ENCODE peak calls at places on chromosomes 11 and 22, in four cellular contexts. F, B, O and L are unnamed samples.

GRCh38 chr11:41461057-41461681 is 1.7 kb upstream of the LRRC4C start:
- DNase-seq in F (no peak), B (no peak), O (peak; percentile 41), L (no peak)

GRCh38 chr11:128195057-128195751 is 392.2 kb downstream of the ETS1 start:
- DNase-seq in F (no peak), B (no peak), O (no peak), L (no peak)

GRCh38 chr11:44904261-44905080 is 46.2 kb downstream of the TP53I11 start:
- DNase-seq in F (no peak), B (no peak), O (no peak), L (no peak)

GRCh38 chr22:36153756-36154155 is 6.8 kb downstream of the APOL3 start:
- DNase-seq in F (no peak), B (no peak), O (no peak), L (no peak)

GRCh38 chr11:15842345-15842744 is 514.0 kb downstream of the SOX6 start:
- DNase-seq in F (no peak), B (no peak), O (no peak), L (no peak)

GRCh38 chr22:47918276-47918928 is 1156.0 kb downstream of the TBC1D22A start:
- DNase-seq in F (no peak), B (no peak), O (no peak), L (no peak)

GRCh38 chr11:2088746-2089535 is 50.2 kb downstream of the IGF2 start:
- DNase-seq in F (no peak), B (no peak), O (no peak), L (peak; percentile 7)

GRCh38 chr22:36922097-36922608 is 8.7 kb downstream of the CSF2RB start:
- DNase-seq in F (no peak), B (no peak), O (peak; percentile 22), L (no peak)

GRCh38 chr11:114774599-114775365 is 96.5 kb downstream of the NXPE2 start:
- DNase-seq in F (peak; percentile 12), B (peak; percentile 56), O (peak; percentile 86), L (peak; percentile 82)

GRCh38 chr11:26709057-26709456 is 12.8 kb downstream of the SLC5A12 start:
- DNase-seq in F (no peak), B (no peak), O (no peak), L (no peak)

GRCh38 chr22:36986242-36986821 is 32.9 kb downstream of the TST start:
- DNase-seq in F (peak; percentile 41), B (peak; percentile 78), O (no peak), L (peak; percentile 65)

GRCh38 chr22:28929197-28929596 is 45.8 kb downstream of the ZNRF3 start:
- DNase-seq in F (no peak), B (no peak), O (no peak), L (no peak)

GRCh38 chr22:38034278-38034882 is 22.8 kb upstream of the PICK1 start:
- DNase-seq in F (peak; percentile 71), B (peak; percentile 58), O (peak; percentile 87), L (peak; percentile 63)

GRCh38 chr11:35943761-35944502 is at the start of gene LDLRAD3:
- DNase-seq in F (peak; percentile 80), B (peak; percentile 75), O (peak; percentile 92), L (peak; percentile 85)

GRCh38 chr22:31230155-31230870 is 18.2 kb downstream of the LIMK2 start:
- DNase-seq in F (peak; percentile 65), B (no peak), O (no peak), L (no peak)

GRCh38 chr11:57348636-57349323 is 10.6 kb downstream of the P2RX3 start:
- DNase-seq in F (no peak), B (no peak), O (no peak), L (no peak)

GRCh38 chr22:24601217-24602104 is 1.5 kb upstream of the GGT1 start:
- DNase-seq in F (peak; percentile 93), B (peak; percentile 88), O (no peak), L (peak; percentile 90)

GRCh38 chr11:14551380-14551779 is 31.2 kb upstream of the PSMA1 start:
- DNase-seq in F (no peak), B (no peak), O (no peak), L (no peak)

GRCh38 chr11:94504689-94505293 is 7.5 kb upstream of the C11orf97 start:
- DNase-seq in F (no peak), B (no peak), O (peak; percentile 68), L (no peak)

GRCh38 chr11:8098361-8098760 is 17.4 kb downstream of the TUB start:
- DNase-seq in F (no peak), B (no peak), O (no peak), L (peak; percentile 11)

GRCh38 chr11:129210831-129211181 is 18.7 kb upstream of the ARHGAP32 start:
- DNase-seq in F (peak; percentile 13), B (no peak), O (no peak), L (peak; percentile 31)

DNA sequence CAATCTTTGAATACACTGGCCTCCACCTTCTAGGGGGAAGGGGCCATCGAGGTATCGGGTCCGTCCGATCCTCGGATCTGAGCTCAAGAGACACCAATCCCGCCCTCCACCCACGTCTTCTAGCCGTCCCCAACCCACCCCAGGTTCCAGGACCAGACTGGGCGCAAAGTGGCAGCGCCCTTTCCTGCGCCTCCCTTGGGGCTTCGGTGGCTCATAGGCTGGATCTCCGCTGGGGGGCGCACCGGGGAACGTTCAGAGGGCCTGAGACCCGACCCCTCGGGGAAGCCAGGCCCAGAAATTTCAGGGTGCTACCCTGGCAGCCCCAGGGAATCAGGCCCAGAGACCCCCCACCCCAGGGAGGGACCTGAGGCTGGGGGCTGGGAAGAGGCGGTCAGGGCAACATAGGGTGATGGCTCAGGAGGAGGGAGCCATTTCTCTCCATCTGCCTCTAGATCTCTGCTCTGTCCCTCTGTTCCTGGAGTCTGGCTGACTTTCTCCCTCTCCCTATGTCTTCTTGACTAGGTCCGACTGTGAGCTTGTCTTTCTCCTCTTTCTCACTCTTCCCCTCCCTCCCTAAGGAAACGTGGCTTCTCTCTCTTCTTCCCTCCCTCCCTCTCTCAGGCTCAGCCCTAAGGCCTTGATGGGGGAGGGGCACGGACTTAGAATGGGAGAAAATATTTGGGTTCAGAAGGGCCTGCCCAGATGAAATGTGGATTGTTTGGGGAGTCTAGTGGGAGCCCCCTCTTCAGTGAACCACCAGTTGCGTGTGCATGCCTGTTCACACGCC is 1.1 kb downstream of the CREB3L1 start:
- DNase-seq in F (peak; percentile 68), B (peak; percentile 93), O (peak; percentile 85), L (peak; percentile 54)
- TF ChIP-seq CTCF in F (peak; percentile 69), B (peak; percentile 62), O (peak; percentile 80), L (peak; percentile 50)

GRCh38 chr11:72778535-72779494 is 15.0 kb downstream of the STARD10 start:
- DNase-seq in F (peak; percentile 86), B (peak; percentile 85), O (peak; percentile 76), L (no peak)

GRCh38 chr11:72781063-72781312 is 12.9 kb downstream of the STARD10 start:
- DNase-seq in F (peak; percentile 79), B (peak; percentile 58), O (peak; percentile 68), L (no peak)

GRCh38 chr11:72781313-72782080 is 12.3 kb downstream of the STARD10 start:
- DNase-seq in F (peak; percentile 56), B (peak; percentile 74), O (peak; percentile 83), L (peak; percentile 48)

GRCh38 chr11:72779495-72780128 is 14.2 kb downstream of the STARD10 start:
- DNase-seq in F (no peak), B (peak; percentile 46), O (no peak), L (no peak)

DNA sequence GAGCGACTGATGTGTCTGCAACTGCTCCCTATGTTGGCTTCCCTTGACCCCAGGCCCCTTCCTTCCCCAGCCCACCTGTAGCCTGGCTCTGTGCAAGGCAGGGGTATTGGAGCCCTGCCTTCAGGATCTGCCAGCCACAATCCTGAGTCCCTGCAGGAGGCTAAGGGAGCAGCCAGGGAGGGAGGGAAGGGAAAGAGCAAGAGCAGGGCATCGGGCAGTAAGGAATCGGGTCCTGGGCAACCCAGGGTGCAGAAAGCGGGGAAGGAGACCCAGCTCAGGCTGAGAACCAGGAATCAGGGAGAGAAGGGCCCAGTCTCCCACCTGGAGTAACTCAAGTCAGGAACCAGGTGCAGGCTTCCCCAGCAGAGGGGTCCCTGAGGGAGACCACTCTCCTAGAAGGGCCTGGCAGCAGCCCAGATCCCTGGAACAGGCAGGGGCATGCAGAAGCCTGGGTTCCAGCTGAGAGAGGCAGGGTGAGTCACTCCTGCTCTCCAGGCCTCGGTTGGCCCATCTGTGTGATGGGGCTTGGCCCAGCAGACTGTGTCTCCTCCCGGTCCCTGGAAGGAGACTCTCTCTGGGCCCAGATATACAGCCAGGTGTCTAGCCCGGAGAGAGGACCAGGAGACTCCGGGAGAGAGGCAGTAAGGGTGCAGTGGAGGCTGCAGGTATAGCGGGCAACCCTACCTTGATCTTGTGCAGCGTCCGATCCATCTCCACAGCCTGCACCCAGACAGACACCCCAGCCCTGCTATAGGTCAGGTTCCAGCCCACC is 13.4 kb downstream of the STARD10 start:
- DNase-seq in F (no peak), B (no peak), O (no peak), L (no peak)
- H3K27ac ChIP-seq in F (peak overlapping the region; percentile 97), B (peak overlapping the region; percentile 67), O (peak overlapping the region; percentile 98), L (no peak overlapping the region)

GRCh38 chr11:31803813-31804438 is 7.2 kb downstream of the PAX6 start:
- DNase-seq in F (no peak), B (no peak), O (no peak), L (no peak)

GRCh38 chr11:31802990-31803812 is 7.9 kb downstream of the PAX6 start:
- DNase-seq in F (no peak), B (no peak), O (no peak), L (no peak)

GRCh38 chr11:31802000-31802551 is 9.0 kb downstream of the PAX6 start:
- DNase-seq in F (no peak), B (no peak), O (no peak), L (no peak)

GRCh38 chr11:31801298-31801702 is 9.8 kb downstream of the PAX6 start:
- DNase-seq in F (no peak), B (no peak), O (no peak), L (no peak)

DNA sequence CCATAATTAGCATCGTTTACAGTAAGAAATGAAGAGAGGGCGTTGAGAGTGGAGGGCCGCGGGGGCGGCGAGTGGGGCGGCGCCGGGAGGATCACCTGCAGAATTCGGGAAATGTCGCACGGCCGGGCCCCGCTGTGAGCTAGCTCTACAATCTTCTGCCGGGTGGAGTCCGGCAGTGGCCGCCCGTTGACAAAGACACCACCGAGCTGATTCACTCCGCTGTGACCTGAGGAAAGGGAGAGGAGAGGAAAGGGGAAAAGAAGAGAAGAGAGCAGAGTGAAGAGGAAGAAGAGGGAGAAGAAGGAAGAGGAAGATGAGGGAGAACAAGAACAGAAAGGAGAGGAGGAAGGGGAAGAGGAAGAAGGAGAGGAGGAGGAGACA is 8.5 kb downstream of the PAX6 start:
- DNase-seq in F (no peak), B (no peak), O (no peak), L (no peak)
- H3K4me1 ChIP-seq in F (peaks cover 42% of the 10 kb centered on the region), B (peaks cover 7% of the 10 kb centered on the region), O (peaks cover 23% of the 10 kb centered on the region), L (peaks cover 11% of the 10 kb centered on the region)

GRCh38 chr22:26395926-26396325 is 33.1 kb upstream of the ASPHD2 start:
- DNase-seq in F (no peak), B (no peak), O (no peak), L (no peak)

GRCh38 chr22:26399288-26399687 is 29.8 kb upstream of the ASPHD2 start:
- DNase-seq in F (no peak), B (no peak), O (no peak), L (no peak)

GRCh38 chr22:26394787-26395186 is 34.3 kb upstream of the ASPHD2 start:
- DNase-seq in F (no peak), B (no peak), O (no peak), L (no peak)

GRCh38 chr22:26401726-26402125 is 27.3 kb upstream of the ASPHD2 start:
- DNase-seq in F (no peak), B (no peak), O (no peak), L (peak; percentile 61)

DNA sequence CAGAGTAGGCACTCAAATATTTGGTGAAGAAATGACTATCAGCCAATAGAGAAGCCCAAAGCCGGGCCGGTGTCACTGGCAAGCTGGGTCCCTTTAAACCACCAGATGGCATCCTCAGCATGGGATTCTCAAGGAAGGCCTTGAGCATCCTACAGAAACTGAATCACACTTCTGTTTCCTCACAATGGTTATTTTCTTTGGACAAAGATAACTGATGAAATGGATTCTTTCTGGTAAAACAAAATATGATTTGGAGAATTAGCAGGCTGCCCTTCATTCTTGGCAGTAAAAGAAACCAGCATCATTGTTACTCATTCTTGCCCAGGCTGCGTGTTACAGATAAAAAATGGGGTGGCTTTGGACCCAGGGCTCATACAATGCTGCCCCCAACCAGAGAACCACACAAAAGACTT is 30.3 kb upstream of the ASPHD2 start:
- DNase-seq in F (peak; percentile 65), B (peak; percentile 56), O (peak; percentile 76), L (peak; percentile 85)
- TF ChIP-seq CTCF in F (no peak), B (peak; percentile 70), O (peak; percentile 75), L (peak; percentile 50)